ENCODE peak calls at places on chromosome 2, in four cellular contexts. One of them, this sample, is unnamed.

GRCh38 chr2:160426604-160427003 is 67.0 kb downstream of the RBMS1 start:
- DNase-seq in NCI-H460: no peak
- DNase-seq in brain microvascular endothelial cell: no peak
- DNase-seq in occipital lobe: no peak
- DNase-seq in this sample: no peak

GRCh38 chr2:61177727-61178549 is 15.9 kb downstream of the C2orf74 start:
- DNase-seq in NCI-H460: no peak
- DNase-seq in brain microvascular endothelial cell: no peak
- DNase-seq in occipital lobe: no peak
- DNase-seq in this sample: peak

GRCh38 chr2:60530660-60531276 is 22.7 kb downstream of the BCL11A start:
- DNase-seq in NCI-H460: no peak
- DNase-seq in brain microvascular endothelial cell: no peak
- DNase-seq in occipital lobe: no peak
- DNase-seq in this sample: no peak

GRCh38 chr2:2764739-2765138 is 433.7 kb upstream of the MYT1L start:
- DNase-seq in NCI-H460: no peak
- DNase-seq in brain microvascular endothelial cell: no peak
- DNase-seq in occipital lobe: no peak
- DNase-seq in this sample: no peak

GRCh38 chr2:230160112-230160660 is 59.6 kb downstream of the SP110 start:
- DNase-seq in NCI-H460: peak
- DNase-seq in brain microvascular endothelial cell: peak
- DNase-seq in occipital lobe: peak
- DNase-seq in this sample: peak

GRCh38 chr2:91442246-91442905 is 2750.9 kb downstream of the RPIA start:
- DNase-seq in NCI-H460: no peak
- DNase-seq in brain microvascular endothelial cell: no peak
- DNase-seq in occipital lobe: no peak
- DNase-seq in this sample: no peak

GRCh38 chr2:85324639-85325465 is 2.9 kb downstream of the TGOLN2 start:
- DNase-seq in NCI-H460: no peak
- DNase-seq in brain microvascular endothelial cell: no peak
- DNase-seq in occipital lobe: no peak
- DNase-seq in this sample: no peak

GRCh38 chr2:32235315-32235714 is 29.4 kb downstream of the NLRC4 start:
- DNase-seq in NCI-H460: no peak
- DNase-seq in brain microvascular endothelial cell: peak
- DNase-seq in occipital lobe: no peak
- DNase-seq in this sample: no peak

GRCh38 chr2:11026286-11026921 is 114.7 kb downstream of the KCNF1 start:
- DNase-seq in NCI-H460: no peak
- DNase-seq in brain microvascular endothelial cell: no peak
- DNase-seq in occipital lobe: no peak
- DNase-seq in this sample: no peak

GRCh38 chr2:101775636-101776035 is 78.1 kb downstream of the MAP4K4 start:
- DNase-seq in NCI-H460: no peak
- DNase-seq in brain microvascular endothelial cell: no peak
- DNase-seq in occipital lobe: no peak
- DNase-seq in this sample: no peak

GRCh38 chr2:167196461-167197252 is 308.4 kb downstream of the XIRP2 start:
- DNase-seq in NCI-H460: peak
- DNase-seq in brain microvascular endothelial cell: peak
- DNase-seq in occipital lobe: no peak
- DNase-seq in this sample: no peak

GRCh38 chr2:74576151-74576755 is 21.7 kb downstream of the DOK1 start:
- DNase-seq in NCI-H460: no peak
- DNase-seq in brain microvascular endothelial cell: no peak
- DNase-seq in occipital lobe: no peak
- DNase-seq in this sample: no peak

GRCh38 chr2:239394978-239395377 is 5.8 kb downstream of the HDAC4 start:
- DNase-seq in NCI-H460: no peak
- DNase-seq in brain microvascular endothelial cell: no peak
- DNase-seq in occipital lobe: no peak
- DNase-seq in this sample: no peak

GRCh38 chr2:48874282-48874681 is 118.8 kb upstream of the LHCGR start:
- DNase-seq in NCI-H460: no peak
- DNase-seq in brain microvascular endothelial cell: no peak
- DNase-seq in occipital lobe: no peak
- DNase-seq in this sample: no peak

GRCh38 chr2:241014764-241015163 is 16.3 kb downstream of the SNED1 start:
- DNase-seq in NCI-H460: no peak
- DNase-seq in brain microvascular endothelial cell: no peak
- DNase-seq in occipital lobe: no peak
- DNase-seq in this sample: no peak

GRCh38 chr2:22800422-22800821 is 584.6 kb upstream of the KLHL29 start:
- DNase-seq in NCI-H460: no peak
- DNase-seq in brain microvascular endothelial cell: no peak
- DNase-seq in occipital lobe: no peak
- DNase-seq in this sample: no peak

GRCh38 chr2:196750291-196750923 is 49.1 kb downstream of the GTF3C3 start:
- DNase-seq in NCI-H460: no peak
- DNase-seq in brain microvascular endothelial cell: no peak
- DNase-seq in occipital lobe: no peak
- DNase-seq in this sample: no peak

GRCh38 chr2:143870696-143871095 is 649.2 kb downstream of the ZEB2 start:
- DNase-seq in NCI-H460: no peak
- DNase-seq in brain microvascular endothelial cell: no peak
- DNase-seq in occipital lobe: no peak
- DNase-seq in this sample: no peak

GRCh38 chr2:240422683-240423329 is 12.7 kb upstream of the GPC1 start:
- DNase-seq in NCI-H460: no peak
- DNase-seq in brain microvascular endothelial cell: no peak
- DNase-seq in occipital lobe: no peak
- DNase-seq in this sample: no peak

GRCh38 chr2:31406593-31407385 is 7.8 kb downstream of the XDH start:
- DNase-seq in NCI-H460: no peak
- DNase-seq in brain microvascular endothelial cell: no peak
- DNase-seq in occipital lobe: no peak
- DNase-seq in this sample: no peak

GRCh38 chr2:182980115-182980514 is 58.1 kb downstream of the NCKAP1 start:
- DNase-seq in NCI-H460: peak
- DNase-seq in brain microvascular endothelial cell: no peak
- DNase-seq in occipital lobe: no peak
- DNase-seq in this sample: no peak

GRCh38 chr2:60819155-60819862 is 62.1 kb upstream of the REL start:
- DNase-seq in NCI-H460: no peak
- DNase-seq in brain microvascular endothelial cell: no peak
- DNase-seq in occipital lobe: no peak
- DNase-seq in this sample: peak

GRCh38 chr2:101119431-101119830 is 31.8 kb downstream of the TBC1D8 start:
- DNase-seq in NCI-H460: no peak
- DNase-seq in brain microvascular endothelial cell: no peak
- DNase-seq in occipital lobe: no peak
- DNase-seq in this sample: no peak

GRCh38 chr2:164910091-164910899 is 45.0 kb downstream of the SLC38A11 start:
- DNase-seq in NCI-H460: no peak
- DNase-seq in brain microvascular endothelial cell: peak
- DNase-seq in occipital lobe: no peak
- DNase-seq in this sample: peak

GRCh38 chr2:80642465-80642864 is 337.9 kb upstream of the LRRTM1 start:
- DNase-seq in NCI-H460: no peak
- DNase-seq in brain microvascular endothelial cell: no peak
- DNase-seq in occipital lobe: no peak
- DNase-seq in this sample: no peak

GRCh38 chr2:167430447-167430846 is 542.2 kb downstream of the XIRP2 start:
- DNase-seq in NCI-H460: no peak
- DNase-seq in brain microvascular endothelial cell: no peak
- DNase-seq in occipital lobe: no peak
- DNase-seq in this sample: no peak

GRCh38 chr2:6906165-6906751 is 11.0 kb upstream of the RNF144A start:
- DNase-seq in NCI-H460: no peak
- DNase-seq in brain microvascular endothelial cell: no peak
- DNase-seq in occipital lobe: no peak
- DNase-seq in this sample: no peak

GRCh38 chr2:50649626-50650397 is 382.1 kb downstream of the NRXN1 start:
- DNase-seq in NCI-H460: no peak
- DNase-seq in brain microvascular endothelial cell: peak
- DNase-seq in occipital lobe: no peak
- DNase-seq in this sample: no peak

GRCh38 chr2:131155208-131155855 is 50.2 kb downstream of the PLEKHB2 start:
- DNase-seq in NCI-H460: no peak
- DNase-seq in brain microvascular endothelial cell: no peak
- DNase-seq in occipital lobe: no peak
- DNase-seq in this sample: no peak

GRCh38 chr2:238947920-238948710 is 100.2 kb downstream of the TWIST2 start:
- DNase-seq in NCI-H460: peak
- DNase-seq in brain microvascular endothelial cell: peak
- DNase-seq in occipital lobe: no peak
- DNase-seq in this sample: no peak

GRCh38 chr2:218375212-218375611 is 6.9 kb upstream of the SLC11A1 start:
- DNase-seq in NCI-H460: no peak
- DNase-seq in brain microvascular endothelial cell: no peak
- DNase-seq in occipital lobe: no peak
- DNase-seq in this sample: no peak

GRCh38 chr2:119544075-119545031 is at the start of gene CFAP221:
- DNase-seq in NCI-H460: peak
- DNase-seq in brain microvascular endothelial cell: peak
- DNase-seq in occipital lobe: peak
- DNase-seq in this sample: peak

GRCh38 chr2:222249444-222249843 is 49.4 kb downstream of the PAX3 start:
- DNase-seq in NCI-H460: no peak
- DNase-seq in brain microvascular endothelial cell: no peak
- DNase-seq in occipital lobe: no peak
- DNase-seq in this sample: no peak

GRCh38 chr2:54924121-54924520 is 126.1 kb downstream of the RTN4 start:
- DNase-seq in NCI-H460: no peak
- DNase-seq in brain microvascular endothelial cell: no peak
- DNase-seq in occipital lobe: no peak
- DNase-seq in this sample: no peak

GRCh38 chr2:128444044-128444771 is 125.5 kb upstream of the HS6ST1 start:
- DNase-seq in NCI-H460: no peak
- DNase-seq in brain microvascular endothelial cell: no peak
- DNase-seq in occipital lobe: no peak
- DNase-seq in this sample: no peak

GRCh38 chr2:149055751-149056150 is 17.3 kb downstream of the LYPD6B start:
- DNase-seq in NCI-H460: no peak
- DNase-seq in brain microvascular endothelial cell: no peak
- DNase-seq in occipital lobe: no peak
- DNase-seq in this sample: no peak

GRCh38 chr2:15907461-15908324 is 32.7 kb upstream of the MYCN start:
- DNase-seq in NCI-H460: no peak
- DNase-seq in brain microvascular endothelial cell: no peak
- DNase-seq in occipital lobe: no peak
- DNase-seq in this sample: no peak

This sample was measured in activated T-cell treated with anti-CD3 and anti-CD28 coated beads for 48 hours.